ENCODE peak calls at places on chromosomes 2 and 18, in seven cellular contexts. C, X, Z, E, O, U and W are unnamed samples.

GRCh38 chr18:76553715-76554603 is 58.9 kb upstream of the ZNF516 start:
- DNase-seq in C (no peak), X (no peak), Z (no peak), E (no peak), O (no peak), U (peak), W (no peak)

GRCh38 chr2:81304154-81304830 is 999.7 kb upstream of the LRRTM1 start:
- DNase-seq in C (no peak), X (no peak), Z (peak), E (no peak), O (no peak), U (peak), W (no peak)

GRCh38 chr2:157508676-157509075 is 64.8 kb upstream of the CYTIP start:
- DNase-seq in C (no peak), X (no peak), Z (no peak), E (no peak), O (no peak), U (no peak), W (no peak)

GRCh38 chr2:191650896-191651773 is 26.8 kb upstream of the NABP1 start:
- DNase-seq in C (no peak), X (no peak), Z (no peak), E (peak), O (peak), U (no peak), W (peak)

GRCh38 chr2:146147448-146148012 is 1627.6 kb upstream of the ZEB2 start:
- DNase-seq in C (no peak), X (no peak), Z (no peak), E (no peak), O (no peak), U (peak), W (no peak)

GRCh38 chr2:11155326-11156059 is at the start of gene SLC66A3:
- DNase-seq in C (no peak), X (no peak), Z (no peak), E (peak), O (no peak), U (peak), W (no peak)

GRCh38 chr18:68764016-68764415 is 33.9 kb upstream of the CCDC102B start:
- DNase-seq in C (no peak), X (no peak), Z (no peak), E (peak), O (no peak), U (no peak), W (no peak)

GRCh38 chr18:2891526-2892431 is 45.0 kb downstream of the EMILIN2 start:
- DNase-seq in C (no peak), X (no peak), Z (no peak), E (no peak), O (no peak), U (no peak), W (no peak)

GRCh38 chr2:182946949-182947348 is 80.5 kb upstream of the FRZB start:
- DNase-seq in C (no peak), X (no peak), Z (no peak), E (peak), O (no peak), U (no peak), W (no peak)

GRCh38 chr18:77709107-77709506 is 459.5 kb downstream of the GALR1 start:
- DNase-seq in C (no peak), X (no peak), Z (no peak), E (no peak), O (no peak), U (no peak), W (no peak)

GRCh38 chr18:21522530-21522929 is 78.0 kb downstream of the ESCO1 start:
- DNase-seq in C (no peak), X (no peak), Z (no peak), E (no peak), O (no peak), U (no peak), W (no peak)

GRCh38 chr18:35117951-35118411 is 76.8 kb downstream of the MAPRE2 start:
- DNase-seq in C (no peak), X (no peak), Z (no peak), E (no peak), O (no peak), U (no peak), W (no peak)

GRCh38 chr18:54119524-54120019 is 104.9 kb downstream of the MBD2 start:
- DNase-seq in C (no peak), X (no peak), Z (peak), E (peak), O (peak), U (peak), W (peak)

GRCh38 chr18:6997802-6998201 is 119.8 kb downstream of the LAMA1 start:
- DNase-seq in C (no peak), X (no peak), Z (no peak), E (no peak), O (no peak), U (no peak), W (no peak)

GRCh38 chr2:240595381-240596079 is 9.0 kb downstream of the CAPN10 start:
- DNase-seq in C (peak), X (peak), Z (peak), E (no peak), O (peak), U (peak), W (peak)

GRCh38 chr2:240567137-240567871 is 980 bp upstream of the RNPEPL1 start:
- DNase-seq in C (peak), X (peak), Z (no peak), E (peak), O (no peak), U (no peak), W (no peak)

GRCh38 chr2:175815537-175815936 is 186.5 kb downstream of the LNPK start:
- DNase-seq in C (no peak), X (no peak), Z (no peak), E (no peak), O (no peak), U (no peak), W (no peak)

GRCh38 chr2:167134381-167135072 is 246.2 kb downstream of the XIRP2 start:
- DNase-seq in C (no peak), X (no peak), Z (no peak), E (peak), O (no peak), U (no peak), W (no peak)

GRCh38 chr18:78309945-78310344 is 669.7 kb upstream of the SALL3 start:
- DNase-seq in C (no peak), X (no peak), Z (no peak), E (no peak), O (no peak), U (no peak), W (no peak)

DNA sequence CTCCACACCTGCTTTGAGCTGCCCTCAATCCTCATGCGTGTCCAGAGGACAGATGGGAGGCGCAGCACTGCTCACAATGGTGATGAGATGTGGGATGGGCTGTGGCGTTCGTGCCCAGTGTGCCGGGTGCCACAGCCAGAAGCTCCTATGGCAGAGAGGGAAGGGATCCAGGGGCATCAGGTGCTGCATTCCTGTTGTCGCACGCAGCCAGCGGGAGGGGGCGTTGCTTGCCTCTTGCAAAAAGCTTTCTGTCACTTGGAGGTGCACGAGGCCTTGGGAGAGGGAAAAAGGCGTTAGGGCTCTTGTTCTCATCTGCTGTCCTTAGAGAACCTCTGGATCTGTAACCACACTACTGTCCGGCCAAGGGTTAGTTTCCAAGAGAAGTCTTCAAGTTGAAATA is 29.2 kb upstream of the ALLC start:
- DNase-seq in C (peak), X (peak), Z (peak), E (no peak), O (no peak), U (peak), W (no peak)
- TF ChIP-seq CTCF in C (no peak), X (no peak), Z (peak), E (no peak), O (peak), U (peak), W (peak)

GRCh38 chr2:18423636-18424035 is 136.8 kb downstream of the RDH14 start:
- DNase-seq in C (no peak), X (no peak), Z (no peak), E (no peak), O (no peak), U (no peak), W (no peak)

GRCh38 chr2:18422416-18423165 is 137.9 kb downstream of the RDH14 start:
- DNase-seq in C (no peak), X (no peak), Z (no peak), E (peak), O (no peak), U (no peak), W (no peak)

GRCh38 chr2:18426174-18426573 is 134.3 kb downstream of the RDH14 start:
- DNase-seq in C (no peak), X (no peak), Z (no peak), E (no peak), O (no peak), U (no peak), W (no peak)

GRCh38 chr2:18428516-18428915 is 131.9 kb downstream of the RDH14 start:
- DNase-seq in C (no peak), X (no peak), Z (no peak), E (no peak), O (no peak), U (no peak), W (no peak)

DNA sequence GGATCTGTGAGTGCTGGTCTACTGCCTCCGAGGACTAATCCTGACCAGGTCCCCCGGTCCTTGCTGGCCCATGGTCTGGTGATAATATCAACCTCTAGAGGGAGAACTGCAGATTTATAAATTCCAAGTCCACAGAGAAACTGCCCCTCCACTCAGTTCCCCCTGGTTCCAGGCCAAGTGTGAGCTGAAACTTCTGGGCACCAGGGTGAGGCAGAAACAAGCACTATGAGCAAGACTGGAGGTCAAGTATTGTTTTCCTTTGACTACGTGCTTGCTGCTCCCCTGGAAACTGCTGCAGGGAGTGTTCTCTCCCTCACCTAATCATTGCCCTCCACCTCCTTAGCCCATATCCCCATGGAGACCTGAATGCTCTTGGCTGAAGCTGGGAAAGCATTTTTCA is 135.3 kb downstream of the RDH14 start:
- DNase-seq in C (no peak), X (no peak), Z (no peak), E (no peak), O (no peak), U (no peak), W (no peak)
- TF ChIP-seq CTCF in C (no peak), X (no peak), Z (peak), E (no peak), O (no peak), U (peak), W (no peak)

GRCh38 chr2:9703701-9704221 is 73.0 kb upstream of the YWHAQ start:
- DNase-seq in C (no peak), X (no peak), Z (no peak), E (peak), O (no peak), U (peak), W (no peak)
- TF ChIP-seq CTCF in C (no peak), X (no peak), Z (no peak), E (no peak), O (no peak), U (no peak), W (no peak)

GRCh38 chr18:50573679-50574078 is 13.8 kb downstream of the MAPK4 start:
- DNase-seq in C (no peak), X (no peak), Z (no peak), E (no peak), O (no peak), U (no peak), W (no peak)
- TF ChIP-seq CTCF in C (no peak), X (no peak), Z (peak), E (no peak), O (no peak), U (no peak), W (no peak)

GRCh38 chr2:147916723-147917122 is 71.9 kb downstream of the ACVR2A start:
- DNase-seq in C (no peak), X (no peak), Z (no peak), E (no peak), O (no peak), U (no peak), W (no peak)
- TF ChIP-seq CTCF in C (no peak), X (no peak), Z (no peak), E (no peak), O (no peak), U (no peak), W (no peak)

DNA sequence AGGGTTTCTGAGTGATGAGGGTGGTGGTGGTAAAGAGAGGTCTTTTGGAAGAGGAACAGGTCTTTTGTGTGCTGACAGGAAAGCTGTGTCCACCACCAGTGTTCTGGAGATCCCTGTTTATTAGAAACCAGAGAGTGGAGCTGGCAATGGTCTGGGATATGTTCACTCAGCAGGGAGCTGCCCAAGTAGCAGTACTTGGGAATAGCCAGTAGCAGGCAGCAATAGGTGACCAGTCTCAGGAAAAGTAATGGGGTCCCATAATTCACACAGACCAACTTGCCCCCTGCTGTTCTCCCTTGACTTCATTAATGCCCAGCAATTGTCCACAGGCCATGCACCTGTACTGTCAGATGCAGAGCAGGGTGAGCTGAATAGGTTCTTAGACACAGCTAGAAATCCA is 1.8 kb downstream of the TSPYL6 start:
- DNase-seq in C (no peak), X (no peak), Z (no peak), E (no peak), O (no peak), U (no peak), W (no peak)
- TF ChIP-seq CTCF in C (no peak), X (no peak), Z (peak), E (no peak), O (no peak), U (no peak), W (no peak)

GRCh38 chr2:105744091-105744908 is 412 bp upstream of the NCK2 start:
- DNase-seq in C (no peak), X (peak), Z (no peak), E (peak), O (peak), U (peak), W (peak)

GRCh38 chr2:105747254-105747909 is 2.7 kb downstream of the NCK2 start:
- DNase-seq in C (no peak), X (no peak), Z (no peak), E (no peak), O (no peak), U (no peak), W (no peak)

GRCh38 chr2:105747997-105748396 is 3.3 kb downstream of the NCK2 start:
- DNase-seq in C (no peak), X (no peak), Z (no peak), E (no peak), O (no peak), U (no peak), W (no peak)

GRCh38 chr2:105746177-105747080 is 1.7 kb downstream of the NCK2 start:
- DNase-seq in C (peak), X (peak), Z (peak), E (no peak), O (peak), U (peak), W (peak)

GRCh38 chr2:105744909-105745853 is at the start of gene NCK2:
- DNase-seq in C (no peak), X (peak), Z (no peak), E (peak), O (peak), U (peak), W (peak)
- TF ChIP-seq CTCF in C (no peak), X (no peak), Z (no peak), E (no peak), O (no peak), U (no peak), W (no peak)

GRCh38 chr2:232787806-232788205 is 11.4 kb upstream of the KCNJ13 start:
- DNase-seq in C (no peak), X (no peak), Z (no peak), E (no peak), O (no peak), U (no peak), W (no peak)
- TF ChIP-seq CTCF in C (no peak), X (no peak), Z (no peak), E (no peak), O (no peak), U (no peak), W (no peak)